ENCODE peak calls at places on chromosomes 16 and 17, in seven cellular contexts. One of them, this sample, is unnamed.

GRCh38 chr17:3532859-3533142 is 24.8 kb downstream of the TRPV3 start:
- DNase-seq in T1000: no peak
- DNase-seq in transverse colon: no peak
- DNase-seq in mucosa of gallbladder: no peak
- DNase-seq in tibial artery: no peak
- DNase-seq in activated CD8-positive, alpha-beta memory T cell treated with anti-CD3 and anti-CD28 coated beads for 4 hours: no peak
- DNase-seq in OCI-M1: no peak
- DNase-seq in this sample: no peak

GRCh38 chr16:727291-727977 is 528 bp downstream of the HAGHL start:
- DNase-seq in T1000: no peak
- DNase-seq in transverse colon: peak; percentile 36
- DNase-seq in mucosa of gallbladder: no peak
- DNase-seq in tibial artery: no peak
- DNase-seq in activated CD8-positive, alpha-beta memory T cell treated with anti-CD3 and anti-CD28 coated beads for 4 hours: no peak
- DNase-seq in OCI-M1: peak; percentile 34
- DNase-seq in this sample: no peak

GRCh38 chr17:60165976-60166375 is 16.2 kb downstream of the CA4 start:
- DNase-seq in T1000: no peak
- DNase-seq in transverse colon: peak; percentile 76
- DNase-seq in mucosa of gallbladder: peak; percentile 74
- DNase-seq in tibial artery: no peak
- DNase-seq in activated CD8-positive, alpha-beta memory T cell treated with anti-CD3 and anti-CD28 coated beads for 4 hours: no peak
- DNase-seq in OCI-M1: peak; percentile 37
- DNase-seq in this sample: no peak

GRCh38 chr16:57185446-57185944 is 344 bp downstream of the PSME3IP1 start:
- DNase-seq in T1000: no peak
- DNase-seq in transverse colon: peak; percentile 50
- DNase-seq in mucosa of gallbladder: peak; percentile 34
- DNase-seq in tibial artery: peak; percentile 43
- DNase-seq in activated CD8-positive, alpha-beta memory T cell treated with anti-CD3 and anti-CD28 coated beads for 4 hours: no peak
- DNase-seq in OCI-M1: peak; percentile 37
- DNase-seq in this sample: peak; percentile 65

GRCh38 chr17:2057130-2057713 is 2.3 kb downstream of the HIC1 start:
- DNase-seq in T1000: no peak
- DNase-seq in transverse colon: no peak
- DNase-seq in mucosa of gallbladder: no peak
- DNase-seq in tibial artery: no peak
- DNase-seq in activated CD8-positive, alpha-beta memory T cell treated with anti-CD3 and anti-CD28 coated beads for 4 hours: no peak
- DNase-seq in OCI-M1: no peak
- DNase-seq in this sample: no peak

GRCh38 chr17:34445145-34445544 is 82.1 kb upstream of the CCL1 start:
- DNase-seq in T1000: no peak
- DNase-seq in transverse colon: no peak
- DNase-seq in mucosa of gallbladder: no peak
- DNase-seq in tibial artery: no peak
- DNase-seq in activated CD8-positive, alpha-beta memory T cell treated with anti-CD3 and anti-CD28 coated beads for 4 hours: no peak
- DNase-seq in OCI-M1: no peak
- DNase-seq in this sample: no peak

GRCh38 chr17:57255776-57256681 is at the start of gene MSI2:
- DNase-seq in T1000: peak; percentile 93
- DNase-seq in transverse colon: peak; percentile 96
- DNase-seq in mucosa of gallbladder: peak; percentile 94
- DNase-seq in tibial artery: peak; percentile 95
- DNase-seq in activated CD8-positive, alpha-beta memory T cell treated with anti-CD3 and anti-CD28 coated beads for 4 hours: peak; percentile 89
- DNase-seq in OCI-M1: peak; percentile 84
- DNase-seq in this sample: peak; percentile 90

GRCh38 chr17:48997827-48998556 is 807 bp downstream of the IGF2BP1 start:
- DNase-seq in T1000: no peak
- DNase-seq in transverse colon: no peak
- DNase-seq in mucosa of gallbladder: no peak
- DNase-seq in tibial artery: no peak
- DNase-seq in activated CD8-positive, alpha-beta memory T cell treated with anti-CD3 and anti-CD28 coated beads for 4 hours: no peak
- DNase-seq in OCI-M1: peak; percentile 45
- DNase-seq in this sample: no peak

GRCh38 chr17:260031-260791 is 78.8 kb upstream of the DOC2B start:
- DNase-seq in T1000: no peak
- DNase-seq in transverse colon: no peak
- DNase-seq in mucosa of gallbladder: no peak
- DNase-seq in tibial artery: no peak
- DNase-seq in activated CD8-positive, alpha-beta memory T cell treated with anti-CD3 and anti-CD28 coated beads for 4 hours: no peak
- DNase-seq in OCI-M1: no peak
- DNase-seq in this sample: no peak

GRCh38 chr16:71675380-71675779 is 49.1 kb downstream of the PHLPP2 start:
- DNase-seq in T1000: no peak
- DNase-seq in transverse colon: no peak
- DNase-seq in mucosa of gallbladder: no peak
- DNase-seq in tibial artery: no peak
- DNase-seq in activated CD8-positive, alpha-beta memory T cell treated with anti-CD3 and anti-CD28 coated beads for 4 hours: no peak
- DNase-seq in OCI-M1: no peak
- DNase-seq in this sample: no peak

GRCh38 chr17:76751416-76751993 is 13.6 kb downstream of the MFSD11 start:
- DNase-seq in T1000: no peak
- DNase-seq in transverse colon: no peak
- DNase-seq in mucosa of gallbladder: no peak
- DNase-seq in tibial artery: no peak
- DNase-seq in activated CD8-positive, alpha-beta memory T cell treated with anti-CD3 and anti-CD28 coated beads for 4 hours: no peak
- DNase-seq in OCI-M1: no peak
- DNase-seq in this sample: no peak

GRCh38 chr16:77669057-77669456 is 53.3 kb upstream of the NUDT7 start:
- DNase-seq in T1000: no peak
- DNase-seq in transverse colon: no peak
- DNase-seq in mucosa of gallbladder: no peak
- DNase-seq in tibial artery: no peak
- DNase-seq in activated CD8-positive, alpha-beta memory T cell treated with anti-CD3 and anti-CD28 coated beads for 4 hours: no peak
- DNase-seq in OCI-M1: no peak
- DNase-seq in this sample: no peak

GRCh38 chr17:60770946-60771422 is 93.3 kb downstream of the BCAS3 start:
- DNase-seq in T1000: no peak
- DNase-seq in transverse colon: no peak
- DNase-seq in mucosa of gallbladder: no peak
- DNase-seq in tibial artery: no peak
- DNase-seq in activated CD8-positive, alpha-beta memory T cell treated with anti-CD3 and anti-CD28 coated beads for 4 hours: no peak
- DNase-seq in OCI-M1: no peak
- DNase-seq in this sample: no peak

GRCh38 chr16:66984902-66985311 is 3.5 kb upstream of the CES4A start:
- DNase-seq in T1000: no peak
- DNase-seq in transverse colon: no peak
- DNase-seq in mucosa of gallbladder: no peak
- DNase-seq in tibial artery: no peak
- DNase-seq in activated CD8-positive, alpha-beta memory T cell treated with anti-CD3 and anti-CD28 coated beads for 4 hours: no peak
- DNase-seq in OCI-M1: no peak
- DNase-seq in this sample: no peak

GRCh38 chr16:65117701-65118448 is 4.0 kb downstream of the CDH11 start:
- DNase-seq in T1000: peak; percentile 14
- DNase-seq in transverse colon: peak; percentile 70
- DNase-seq in mucosa of gallbladder: peak; percentile 72
- DNase-seq in tibial artery: peak; percentile 72
- DNase-seq in activated CD8-positive, alpha-beta memory T cell treated with anti-CD3 and anti-CD28 coated beads for 4 hours: no peak
- DNase-seq in OCI-M1: peak; percentile 87
- DNase-seq in this sample: peak; percentile 67

GRCh38 chr17:2336215-2337151 is at the start of gene TSR1:
- DNase-seq in T1000: peak; percentile 82
- DNase-seq in transverse colon: peak; percentile 93
- DNase-seq in mucosa of gallbladder: peak; percentile 91
- DNase-seq in tibial artery: peak; percentile 87
- DNase-seq in activated CD8-positive, alpha-beta memory T cell treated with anti-CD3 and anti-CD28 coated beads for 4 hours: peak; percentile 73
- DNase-seq in OCI-M1: peak; percentile 94
- DNase-seq in this sample: peak; percentile 93

GRCh38 chr17:76905836-76906235 is 37.6 kb downstream of the MGAT5B start:
- DNase-seq in T1000: no peak
- DNase-seq in transverse colon: no peak
- DNase-seq in mucosa of gallbladder: no peak
- DNase-seq in tibial artery: no peak
- DNase-seq in activated CD8-positive, alpha-beta memory T cell treated with anti-CD3 and anti-CD28 coated beads for 4 hours: no peak
- DNase-seq in OCI-M1: no peak
- DNase-seq in this sample: no peak

GRCh38 chr17:29958947-29959657 is 17.7 kb downstream of the EFCAB5 start:
- DNase-seq in T1000: peak; percentile 41
- DNase-seq in transverse colon: no peak
- DNase-seq in mucosa of gallbladder: no peak
- DNase-seq in tibial artery: no peak
- DNase-seq in activated CD8-positive, alpha-beta memory T cell treated with anti-CD3 and anti-CD28 coated beads for 4 hours: no peak
- DNase-seq in OCI-M1: no peak
- DNase-seq in this sample: no peak

GRCh38 chr16:48223490-48223889 is 20.6 kb upstream of the LONP2 start:
- DNase-seq in T1000: no peak
- DNase-seq in transverse colon: no peak
- DNase-seq in mucosa of gallbladder: no peak
- DNase-seq in tibial artery: no peak
- DNase-seq in activated CD8-positive, alpha-beta memory T cell treated with anti-CD3 and anti-CD28 coated beads for 4 hours: no peak
- DNase-seq in OCI-M1: no peak
- DNase-seq in this sample: no peak

GRCh38 chr16:66154801-66155200 is 211.7 kb upstream of the CDH5 start:
- DNase-seq in T1000: no peak
- DNase-seq in transverse colon: no peak
- DNase-seq in mucosa of gallbladder: no peak
- DNase-seq in tibial artery: no peak
- DNase-seq in activated CD8-positive, alpha-beta memory T cell treated with anti-CD3 and anti-CD28 coated beads for 4 hours: no peak
- DNase-seq in OCI-M1: no peak
- DNase-seq in this sample: no peak

GRCh38 chr17:48505788-48506187 is 25.0 kb downstream of the HOXB1 start:
- DNase-seq in T1000: peak; percentile 25
- DNase-seq in transverse colon: no peak
- DNase-seq in mucosa of gallbladder: peak; percentile 18
- DNase-seq in tibial artery: no peak
- DNase-seq in activated CD8-positive, alpha-beta memory T cell treated with anti-CD3 and anti-CD28 coated beads for 4 hours: no peak
- DNase-seq in OCI-M1: peak; percentile 72
- DNase-seq in this sample: peak; percentile 38

GRCh38 chr16:4257646-4258556 is 14.9 kb downstream of the TFAP4 start:
- DNase-seq in T1000: no peak
- DNase-seq in transverse colon: no peak
- DNase-seq in mucosa of gallbladder: no peak
- DNase-seq in tibial artery: no peak
- DNase-seq in activated CD8-positive, alpha-beta memory T cell treated with anti-CD3 and anti-CD28 coated beads for 4 hours: no peak
- DNase-seq in OCI-M1: no peak
- DNase-seq in this sample: no peak

GRCh38 chr17:35799942-35800341 is 4.5 kb upstream of the MMP28 start:
- DNase-seq in T1000: peak; percentile 45
- DNase-seq in transverse colon: peak; percentile 83
- DNase-seq in mucosa of gallbladder: peak; percentile 90
- DNase-seq in tibial artery: peak; percentile 49
- DNase-seq in activated CD8-positive, alpha-beta memory T cell treated with anti-CD3 and anti-CD28 coated beads for 4 hours: no peak
- DNase-seq in OCI-M1: no peak
- DNase-seq in this sample: peak; percentile 85

This sample was measured in body of pancreas.